ENCODE peak calls at places on chromosome 18, in five cellular contexts. One of them, this sample, is unnamed.

GRCh38 chr18:65363911-65364632 is 386.7 kb upstream of the CDH7 start:
- DNase-seq in pancreas: no peak
- DNase-seq in sigmoid colon: no peak
- DNase-seq in tibial artery: no peak
- DNase-seq in PC-9: no peak
- DNase-seq in this sample: no peak

GRCh38 chr18:2854871-2855270 is 8.1 kb downstream of the EMILIN2 start:
- DNase-seq in pancreas: no peak
- DNase-seq in sigmoid colon: peak
- DNase-seq in tibial artery: peak
- DNase-seq in PC-9: no peak
- DNase-seq in this sample: no peak

GRCh38 chr18:11767935-11768334 is 78.9 kb downstream of the GNAL start:
- DNase-seq in pancreas: no peak
- DNase-seq in sigmoid colon: no peak
- DNase-seq in tibial artery: no peak
- DNase-seq in PC-9: no peak
- DNase-seq in this sample: no peak

GRCh38 chr18:2848145-2848878 is 1.5 kb downstream of the EMILIN2 start:
- DNase-seq in pancreas: no peak
- DNase-seq in sigmoid colon: no peak
- DNase-seq in tibial artery: no peak
- DNase-seq in PC-9: no peak
- DNase-seq in this sample: no peak

GRCh38 chr18:62596145-62597005 is 73.5 kb downstream of the ZCCHC2 start:
- DNase-seq in pancreas: no peak
- DNase-seq in sigmoid colon: no peak
- DNase-seq in tibial artery: no peak
- DNase-seq in PC-9: no peak
- DNase-seq in this sample: no peak

GRCh38 chr18:55316615-55317184 is 271.3 kb downstream of the TCF4 start:
- DNase-seq in pancreas: no peak
- DNase-seq in sigmoid colon: no peak
- DNase-seq in tibial artery: no peak
- DNase-seq in PC-9: no peak
- DNase-seq in this sample: no peak

GRCh38 chr18:12233378-12233777 is 20.8 kb upstream of the CIDEA start:
- DNase-seq in pancreas: no peak
- DNase-seq in sigmoid colon: no peak
- DNase-seq in tibial artery: no peak
- DNase-seq in PC-9: no peak
- DNase-seq in this sample: no peak

GRCh38 chr18:80159713-80160636 is 50.9 kb downstream of the ADNP2 start:
- DNase-seq in pancreas: no peak
- DNase-seq in sigmoid colon: no peak
- DNase-seq in tibial artery: no peak
- DNase-seq in PC-9: no peak
- DNase-seq in this sample: peak

GRCh38 chr18:34121157-34121807 is 103.4 kb downstream of the NOL4 start:
- DNase-seq in pancreas: no peak
- DNase-seq in sigmoid colon: no peak
- DNase-seq in tibial artery: no peak
- DNase-seq in PC-9: peak
- DNase-seq in this sample: no peak

GRCh38 chr18:28175930-28176673 is 828 bp downstream of the CDH2 start:
- DNase-seq in pancreas: no peak
- DNase-seq in sigmoid colon: no peak
- DNase-seq in tibial artery: no peak
- DNase-seq in PC-9: peak
- DNase-seq in this sample: no peak

GRCh38 chr18:62490967-62491366 is 31.9 kb upstream of the ZCCHC2 start:
- DNase-seq in pancreas: no peak
- DNase-seq in sigmoid colon: no peak
- DNase-seq in tibial artery: no peak
- DNase-seq in PC-9: no peak
- DNase-seq in this sample: no peak

GRCh38 chr18:79770826-79771225 is 26.9 kb upstream of the KCNG2 start:
- DNase-seq in pancreas: no peak
- DNase-seq in sigmoid colon: peak
- DNase-seq in tibial artery: no peak
- DNase-seq in PC-9: no peak
- DNase-seq in this sample: no peak

GRCh38 chr18:5510109-5510846 is 33.5 kb downstream of the EPB41L3 start:
- DNase-seq in pancreas: no peak
- DNase-seq in sigmoid colon: no peak
- DNase-seq in tibial artery: no peak
- DNase-seq in PC-9: no peak
- DNase-seq in this sample: no peak

GRCh38 chr18:31581498-31582197 is 10.0 kb upstream of the TTR start:
- DNase-seq in pancreas: no peak
- DNase-seq in sigmoid colon: no peak
- DNase-seq in tibial artery: no peak
- DNase-seq in PC-9: no peak
- DNase-seq in this sample: no peak

GRCh38 chr18:2985628-2986027 is 27.3 kb downstream of the LPIN2 start:
- DNase-seq in pancreas: no peak
- DNase-seq in sigmoid colon: no peak
- DNase-seq in tibial artery: no peak
- DNase-seq in PC-9: no peak
- DNase-seq in this sample: no peak

GRCh38 chr18:50982802-50983179 is 15.0 kb downstream of the ELAC1 start:
- DNase-seq in pancreas: no peak
- DNase-seq in sigmoid colon: no peak
- DNase-seq in tibial artery: no peak
- DNase-seq in PC-9: no peak
- DNase-seq in this sample: no peak

GRCh38 chr18:9488535-9488934 is 13.2 kb downstream of the RALBP1 start:
- DNase-seq in pancreas: no peak
- DNase-seq in sigmoid colon: no peak
- DNase-seq in tibial artery: no peak
- DNase-seq in PC-9: no peak
- DNase-seq in this sample: no peak

GRCh38 chr18:12921178-12921577 is 26.6 kb upstream of the SEH1L start:
- DNase-seq in pancreas: no peak
- DNase-seq in sigmoid colon: no peak
- DNase-seq in tibial artery: no peak
- DNase-seq in PC-9: no peak
- DNase-seq in this sample: no peak

GRCh38 chr18:31901063-31901462 is 41.9 kb downstream of the TRAPPC8 start:
- DNase-seq in pancreas: no peak
- DNase-seq in sigmoid colon: no peak
- DNase-seq in tibial artery: no peak
- DNase-seq in PC-9: no peak
- DNase-seq in this sample: no peak

GRCh38 chr18:74316257-74317180 is 880 bp downstream of the C18orf63 start:
- DNase-seq in pancreas: no peak
- DNase-seq in sigmoid colon: no peak
- DNase-seq in tibial artery: no peak
- DNase-seq in PC-9: peak
- DNase-seq in this sample: no peak

GRCh38 chr18:32259553-32259952 is 69.7 kb downstream of the MEP1B start:
- DNase-seq in pancreas: no peak
- DNase-seq in sigmoid colon: no peak
- DNase-seq in tibial artery: no peak
- DNase-seq in PC-9: no peak
- DNase-seq in this sample: no peak

GRCh38 chr18:21330122-21330701 is 88.2 kb downstream of the GREB1L start:
- DNase-seq in pancreas: no peak
- DNase-seq in sigmoid colon: no peak
- DNase-seq in tibial artery: no peak
- DNase-seq in PC-9: peak
- DNase-seq in this sample: no peak

GRCh38 chr18:9296233-9297006 is 38.2 kb upstream of the TWSG1 start:
- DNase-seq in pancreas: no peak
- DNase-seq in sigmoid colon: no peak
- DNase-seq in tibial artery: no peak
- DNase-seq in PC-9: no peak
- DNase-seq in this sample: no peak

GRCh38 chr18:31278609-31279071 is 39.3 kb upstream of the DSG1 start:
- DNase-seq in pancreas: no peak
- DNase-seq in sigmoid colon: no peak
- DNase-seq in tibial artery: no peak
- DNase-seq in PC-9: no peak
- DNase-seq in this sample: no peak

GRCh38 chr18:23237524-23238151 is 102.4 kb downstream of the CABLES1 start:
- DNase-seq in pancreas: no peak
- DNase-seq in sigmoid colon: peak
- DNase-seq in tibial artery: peak
- DNase-seq in PC-9: no peak
- DNase-seq in this sample: peak

GRCh38 chr18:79685281-79685680 is 5.7 kb downstream of the CTDP1 start:
- DNase-seq in pancreas: no peak
- DNase-seq in sigmoid colon: no peak
- DNase-seq in tibial artery: no peak
- DNase-seq in PC-9: no peak
- DNase-seq in this sample: peak

GRCh38 chr18:50644807-50645206 is 84.9 kb downstream of the MAPK4 start:
- DNase-seq in pancreas: no peak
- DNase-seq in sigmoid colon: no peak
- DNase-seq in tibial artery: no peak
- DNase-seq in PC-9: no peak
- DNase-seq in this sample: no peak

GRCh38 chr18:77056399-77057015 is 76.1 kb downstream of the MBP start:
- DNase-seq in pancreas: no peak
- DNase-seq in sigmoid colon: no peak
- DNase-seq in tibial artery: no peak
- DNase-seq in PC-9: peak
- DNase-seq in this sample: no peak

GRCh38 chr18:54269924-54270844 is 867 bp downstream of the POLI start:
- DNase-seq in pancreas: peak
- DNase-seq in sigmoid colon: peak
- DNase-seq in tibial artery: no peak
- DNase-seq in PC-9: peak
- DNase-seq in this sample: peak

GRCh38 chr18:56696966-56697365 is 45.8 kb downstream of the WDR7 start:
- DNase-seq in pancreas: no peak
- DNase-seq in sigmoid colon: no peak
- DNase-seq in tibial artery: no peak
- DNase-seq in PC-9: no peak
- DNase-seq in this sample: no peak

GRCh38 chr18:36594621-36595020 is 234.2 kb downstream of the TPGS2 start:
- DNase-seq in pancreas: no peak
- DNase-seq in sigmoid colon: no peak
- DNase-seq in tibial artery: no peak
- DNase-seq in PC-9: no peak
- DNase-seq in this sample: no peak

DNA sequence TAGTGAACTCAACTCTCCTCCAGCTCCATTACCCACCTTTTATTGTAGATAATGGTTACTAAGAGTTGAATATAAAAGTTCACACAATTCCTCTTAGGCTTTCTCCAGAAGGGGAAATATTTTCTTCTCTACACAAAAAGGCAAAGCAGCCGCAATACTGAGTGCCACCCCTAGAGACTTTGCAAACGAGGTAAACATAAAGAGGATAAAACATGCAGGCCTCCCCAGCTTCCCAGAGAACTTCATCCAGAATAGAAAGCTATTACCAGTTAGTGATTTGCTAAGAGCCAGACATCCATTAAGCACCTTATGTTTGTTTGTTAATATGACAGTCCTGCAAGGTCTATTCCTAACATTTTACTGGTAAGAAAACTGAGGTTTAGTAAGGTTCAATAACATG is 17.4 kb downstream of the ZNF521 start:
- DNase-seq in pancreas: no peak
- DNase-seq in sigmoid colon: no peak
- DNase-seq in tibial artery: no peak
- DNase-seq in PC-9: no peak
- DNase-seq in this sample: no peak
- TF ChIP-seq CTCF in pancreas: no peak
- TF ChIP-seq CTCF in sigmoid colon: no peak
- TF ChIP-seq CTCF in tibial artery: no peak
- TF ChIP-seq CTCF in PC-9: no peak
- TF ChIP-seq CTCF in this sample: no peak

DNA sequence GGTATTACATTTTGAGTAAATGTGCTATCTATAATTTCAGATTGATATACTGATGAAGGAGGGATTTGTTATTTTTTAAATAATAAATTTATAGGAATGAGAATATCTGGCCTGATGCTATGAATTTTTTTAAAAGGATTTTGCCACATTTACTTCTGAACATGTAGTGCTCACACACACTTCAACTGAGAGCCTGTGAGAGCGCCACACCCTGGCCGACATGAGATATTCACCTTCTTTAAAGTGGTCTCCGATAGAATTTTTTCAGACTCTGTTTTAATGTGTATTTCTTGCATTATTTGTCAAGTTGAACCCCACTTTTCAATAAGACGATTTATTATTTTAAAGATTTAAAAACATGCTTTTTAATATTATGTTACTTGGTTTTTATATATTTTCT is 813.3 kb downstream of the DCC start:
- DNase-seq in pancreas: no peak
- DNase-seq in sigmoid colon: no peak
- DNase-seq in tibial artery: no peak
- DNase-seq in PC-9: no peak
- DNase-seq in this sample: no peak
- TF ChIP-seq CTCF in pancreas: no peak
- TF ChIP-seq CTCF in sigmoid colon: no peak
- TF ChIP-seq CTCF in tibial artery: no peak
- TF ChIP-seq CTCF in PC-9: peak
- TF ChIP-seq CTCF in this sample: no peak

GRCh38 chr18:57802869-57803118 is 321 bp downstream of the ATP8B1 start:
- DNase-seq in pancreas: no peak
- DNase-seq in sigmoid colon: no peak
- DNase-seq in tibial artery: no peak
- DNase-seq in PC-9: no peak
- DNase-seq in this sample: peak
- TF ChIP-seq CTCF in pancreas: no peak
- TF ChIP-seq CTCF in sigmoid colon: no peak
- TF ChIP-seq CTCF in tibial artery: no peak
- TF ChIP-seq CTCF in PC-9: no peak
- TF ChIP-seq CTCF in this sample: no peak

GRCh38 chr18:66993492-66993891 is 389.6 kb upstream of the CDH19 start:
- DNase-seq in pancreas: no peak
- DNase-seq in sigmoid colon: no peak
- DNase-seq in tibial artery: no peak
- DNase-seq in PC-9: peak
- DNase-seq in this sample: no peak

GRCh38 chr18:66994790-66995189 is 390.9 kb upstream of the CDH19 start:
- DNase-seq in pancreas: no peak
- DNase-seq in sigmoid colon: no peak
- DNase-seq in tibial artery: no peak
- DNase-seq in PC-9: no peak
- DNase-seq in this sample: no peak

GRCh38 chr18:66995270-66995669 is 391.4 kb upstream of the CDH19 start:
- DNase-seq in pancreas: no peak
- DNase-seq in sigmoid colon: no peak
- DNase-seq in tibial artery: no peak
- DNase-seq in PC-9: no peak
- DNase-seq in this sample: no peak

DNA sequence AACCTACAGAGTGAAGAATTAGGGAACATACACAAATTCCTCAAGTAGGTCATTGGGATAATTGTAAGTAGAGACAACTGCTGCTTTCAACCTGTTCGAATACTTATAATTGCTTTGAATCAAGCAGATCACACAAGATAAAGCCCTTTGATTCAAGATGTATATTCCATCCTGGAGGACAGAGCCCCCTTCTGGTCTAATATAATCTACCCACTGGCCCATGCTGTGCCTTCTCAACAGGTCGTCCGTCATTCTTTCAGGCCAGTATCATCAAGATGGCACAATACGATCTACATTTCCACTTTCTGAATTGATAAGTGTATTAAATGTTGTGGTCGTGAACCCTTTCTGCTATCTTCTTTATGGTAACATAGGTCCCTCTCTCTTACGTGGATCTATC is 387.0 kb upstream of the CDH19 start:
- DNase-seq in pancreas: no peak
- DNase-seq in sigmoid colon: no peak
- DNase-seq in tibial artery: no peak
- DNase-seq in PC-9: no peak
- DNase-seq in this sample: no peak
- TF ChIP-seq CTCF in pancreas: no peak
- TF ChIP-seq CTCF in sigmoid colon: no peak
- TF ChIP-seq CTCF in tibial artery: no peak
- TF ChIP-seq CTCF in PC-9: no peak
- TF ChIP-seq CTCF in this sample: no peak

This sample was measured in spleen.